ENCODE peak calls at places on chromosome 16, in six cellular contexts. B is GM12864; Z is SHP77 treated with DMSO at 0.1 percent for 48 hours; R is mammary epithelial cell; A is activated CD4-positive, alpha-beta T cell treated with anti-CD3 and anti-CD28 coated beads, Interleukin-2, amount 10 ng/mL, durations not matched to agents 7 days and 5 days; O is amygdala. Q is an unnamed sample.

GRCh38 chr16:29126057-29126494 is 141.2 kb downstream of the LAT start:
- DNase-seq in B (no peak), Z (no peak), R (no peak), A (peak; percentile 39), O (no peak), Q (no peak)

GRCh38 chr16:63080736-63081135 is 1044.5 kb upstream of the CDH8 start:
- DNase-seq in B (no peak), Z (no peak), R (no peak), A (no peak), O (no peak), Q (no peak)

GRCh38 chr16:49598386-49599170 is 225.0 kb downstream of the C16orf78 start:
- DNase-seq in B (peak; percentile 85), Z (no peak), R (no peak), A (no peak), O (no peak), Q (no peak)

GRCh38 chr16:79601092-79601977 is 798 bp upstream of the MAF start:
- DNase-seq in B (no peak), Z (no peak), R (no peak), A (peak; percentile 24), O (no peak), Q (no peak)

GRCh38 chr16:46763147-46763546 is 15.0 kb upstream of the MYLK3 start:
- DNase-seq in B (no peak), Z (peak; percentile 73), R (peak; percentile 42), A (no peak), O (peak; percentile 21), Q (no peak)

GRCh38 chr16:78249056-78249455 is 149.6 kb downstream of the WWOX start:
- DNase-seq in B (no peak), Z (no peak), R (no peak), A (no peak), O (no peak), Q (no peak)

GRCh38 chr16:30040221-30040620 is 9.2 kb upstream of the TLCD3B start:
- DNase-seq in B (no peak), Z (no peak), R (no peak), A (no peak), O (no peak), Q (no peak)

GRCh38 chr16:4317471-4318170 is 1.8 kb downstream of the GLIS2 start:
- DNase-seq in B (no peak), Z (no peak), R (peak; percentile 38), A (no peak), O (no peak), Q (no peak)

GRCh38 chr16:71883849-71884638 is at the start of gene ZNF821:
- DNase-seq in B (no peak), Z (peak; percentile 7), R (peak; percentile 54), A (peak; percentile 69), O (peak; percentile 66), Q (peak; percentile 55)

GRCh38 chr16:77212736-77213541 is 13.7 kb downstream of the SYCE1L start:
- DNase-seq in B (no peak), Z (peak; percentile 57), R (peak; percentile 47), A (peak; percentile 64), O (no peak), Q (peak; percentile 63)

GRCh38 chr16:23690771-23691482 is 12.2 kb downstream of the PLK1 start:
- DNase-seq in B (no peak), Z (no peak), R (no peak), A (no peak), O (no peak), Q (no peak)

GRCh38 chr16:48720266-48720665 is 110.3 kb upstream of the N4BP1 start:
- DNase-seq in B (no peak), Z (no peak), R (peak; percentile 19), A (peak; percentile 8), O (no peak), Q (no peak)

GRCh38 chr16:85987750-85988078 is 88.8 kb downstream of the IRF8 start:
- DNase-seq in B (no peak), Z (no peak), R (no peak), A (no peak), O (no peak), Q (no peak)